ENCODE peak calls at places on chromosome 5, in four cellular contexts. D, T, N and E are unnamed samples.

GRCh38 chr5:43121565-43122484 is 1.1 kb downstream of the ZNF131 start:
- DNase-seq in D (no peak), T (no peak), N (no peak), E (no peak)

GRCh38 chr5:119473241-119473640 is 20.9 kb downstream of the HSD17B4 start:
- DNase-seq in D (no peak), T (no peak), N (no peak), E (no peak)

GRCh38 chr5:103526164-103526915 is 36.2 kb downstream of the NUDT12 start:
- DNase-seq in D (no peak), T (peak; percentile 8), N (no peak), E (no peak)

GRCh38 chr5:109862301-109862700 is 172.6 kb downstream of the MAN2A1 start:
- DNase-seq in D (no peak), T (no peak), N (no peak), E (no peak)

GRCh38 chr5:41637869-41638268 is 127.5 kb upstream of the PLCXD3 start:
- DNase-seq in D (no peak), T (no peak), N (no peak), E (no peak)

GRCh38 chr5:36242534-36243144 is 914 bp upstream of the NADK2 start:
- DNase-seq in D (no peak), T (no peak), N (no peak), E (no peak)

GRCh38 chr5:174159327-174160247 is 114.1 kb downstream of the NSG2 start:
- DNase-seq in D (peak; percentile 43), T (no peak), N (no peak), E (no peak)

GRCh38 chr5:157799578-157799977 is 56.1 kb downstream of the LSM11 start:
- DNase-seq in D (no peak), T (no peak), N (no peak), E (no peak)

GRCh38 chr5:97022898-97023297 is 87.0 kb downstream of the LNPEP start:
- DNase-seq in D (no peak), T (no peak), N (no peak), E (no peak)

GRCh38 chr5:56732147-56732546 is 83.2 kb upstream of the MAP3K1 start:
- DNase-seq in D (no peak), T (no peak), N (no peak), E (no peak)

GRCh38 chr5:116872986-116873385 is 298.4 kb upstream of the SEMA6A start:
- DNase-seq in D (no peak), T (no peak), N (no peak), E (no peak)

GRCh38 chr5:176985516-176985915 is 21.1 kb downstream of the UIMC1 start:
- DNase-seq in D (no peak), T (no peak), N (peak; percentile 56), E (no peak)

GRCh38 chr5:102855684-102856373 is 100.7 kb downstream of the PAM start:
- DNase-seq in D (no peak), T (no peak), N (no peak), E (no peak)

GRCh38 chr5:84961903-84962302 is 577.2 kb upstream of the EDIL3 start:
- DNase-seq in D (no peak), T (no peak), N (no peak), E (no peak)

GRCh38 chr5:25006734-25007133 is 362.0 kb upstream of the CDH10 start:
- DNase-seq in D (no peak), T (no peak), N (no peak), E (no peak)

GRCh38 chr5:23507278-23507685 is at the start of gene PRDM9:
- DNase-seq in D (no peak), T (peak; percentile 59), N (no peak), E (peak; percentile 76)

GRCh38 chr5:53161876-53162275 is 52.3 kb upstream of the MOCS2 start:
- DNase-seq in D (no peak), T (no peak), N (no peak), E (no peak)

GRCh38 chr5:72723584-72723983 is 92.9 kb upstream of the TNPO1 start:
- DNase-seq in D (no peak), T (no peak), N (no peak), E (no peak)

GRCh38 chr5:91174418-91174817 is 208.7 kb downstream of the ARRDC3 start:
- DNase-seq in D (no peak), T (no peak), N (no peak), E (no peak)

GRCh38 chr5:64972591-64972990 is 203.9 kb downstream of the CWC27 start:
- DNase-seq in D (no peak), T (no peak), N (no peak), E (no peak)

GRCh38 chr5:159734366-159734765 is 181.9 kb upstream of the ADRA1B start:
- DNase-seq in D (no peak), T (no peak), N (no peak), E (no peak)

GRCh38 chr5:94693043-94693822 is 74.8 kb downstream of the SLF1 start:
- DNase-seq in D (no peak), T (no peak), N (peak; percentile 1), E (no peak)

GRCh38 chr5:98638111-98638510 is 135.4 kb upstream of the RGMB start:
- DNase-seq in D (no peak), T (no peak), N (no peak), E (no peak)

GRCh38 chr5:66072031-66072430 is 72.1 kb upstream of the SREK1 start:
- DNase-seq in D (no peak), T (no peak), N (no peak), E (no peak)

GRCh38 chr5:115375922-115376321 is 79.5 kb upstream of the CCDC112 start:
- DNase-seq in D (no peak), T (no peak), N (no peak), E (no peak)

GRCh38 chr5:1182360-1182632 is 19.1 kb upstream of the SLC6A19 start:
- DNase-seq in D (no peak), T (no peak), N (no peak), E (no peak)

GRCh38 chr5:173497685-173498084 is 118.8 kb downstream of the BOD1 start:
- DNase-seq in D (no peak), T (no peak), N (no peak), E (no peak)

GRCh38 chr5:57816108-57816507 is 333.5 kb upstream of the ACTBL2 start:
- DNase-seq in D (no peak), T (no peak), N (no peak), E (no peak)

GRCh38 chr5:2023196-2023595 is 140.5 kb upstream of the IRX4 start:
- DNase-seq in D (no peak), T (no peak), N (no peak), E (no peak)

GRCh38 chr5:43601454-43602260 is 1.3 kb upstream of the NNT start:
- DNase-seq in D (no peak), T (no peak), N (no peak), E (no peak)

GRCh38 chr5:177973066-177973635 is 22.9 kb downstream of the PROP1 start:
- DNase-seq in D (no peak), T (no peak), N (no peak), E (no peak)

GRCh38 chr5:57532513-57533497 is 50.2 kb upstream of the ACTBL2 start:
- DNase-seq in D (no peak), T (no peak), N (no peak), E (no peak)

GRCh38 chr5:135398160-135398854 is 724 bp downstream of the MACROH2A1 start:
- DNase-seq in D (no peak), T (peak; percentile 47), N (peak; percentile 40), E (no peak)

GRCh38 chr5:90982576-90982975 is 400.5 kb downstream of the ARRDC3 start:
- DNase-seq in D (no peak), T (peak; percentile 65), N (no peak), E (no peak)

GRCh38 chr5:74765201-74765600 is 1.7 kb downstream of the GFM2 start:
- DNase-seq in D (no peak), T (no peak), N (no peak), E (no peak)

GRCh38 chr5:181233436-181234115 is 10.1 kb downstream of the RACK1 start:
- DNase-seq in D (peak; percentile 35), T (no peak), N (no peak), E (no peak)

DNA sequence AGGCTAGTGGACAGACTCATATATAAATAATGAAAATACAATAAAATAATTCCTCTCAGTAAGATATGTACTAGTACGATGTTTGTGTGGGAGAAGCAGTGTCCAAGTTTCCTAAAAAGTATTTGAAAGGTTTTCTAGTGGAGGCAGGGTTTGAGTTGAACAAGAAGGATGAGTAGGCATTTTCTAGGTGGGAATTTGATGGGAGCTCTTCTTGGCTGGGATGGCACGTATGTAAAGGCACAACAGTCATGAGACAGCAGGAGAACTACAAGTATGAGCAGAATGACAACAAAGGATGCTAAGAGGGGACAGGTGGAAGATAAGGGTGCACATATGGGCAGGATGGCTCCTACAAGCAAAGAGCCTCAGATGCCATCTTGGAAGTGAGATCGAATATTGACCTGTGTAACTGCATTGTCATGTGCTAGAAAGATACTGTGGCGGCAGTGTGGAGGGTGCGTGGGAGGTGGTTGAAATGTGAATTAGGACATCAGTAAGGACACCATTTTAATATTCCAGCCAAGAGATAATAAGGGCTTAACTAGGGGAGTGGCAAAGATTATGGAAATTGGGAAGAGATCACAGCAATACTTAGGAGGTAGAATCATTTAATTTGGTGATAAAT is 135.8 kb downstream of the RPS23 start:
- DNase-seq in D (no peak), T (no peak), N (no peak), E (no peak)
- H3K36me3 ChIP-seq in D (no peaks in the 10 kb centered on the region), T (no peaks in the 10 kb centered on the region), N (no peaks in the 10 kb centered on the region), E (no peaks in the 10 kb centered on the region)

DNA sequence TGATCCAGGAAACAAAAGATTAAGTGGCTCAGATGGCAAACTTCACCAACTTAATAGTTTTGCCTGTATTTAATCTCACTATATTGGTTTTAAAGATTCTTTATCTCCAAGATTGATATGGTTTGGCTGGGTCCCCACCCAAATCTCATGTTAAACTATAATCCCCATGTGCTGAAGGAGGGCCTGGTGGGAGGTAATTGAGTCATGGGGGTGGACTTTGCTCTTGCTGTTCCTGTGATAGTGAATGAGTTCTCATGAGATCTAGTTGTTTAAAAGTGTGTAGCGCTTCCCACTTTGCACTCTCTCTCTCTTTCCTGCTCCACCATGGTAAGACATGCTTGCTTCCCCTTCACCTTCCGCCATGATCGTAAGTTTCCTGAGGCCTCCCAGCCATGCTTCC is 325.0 kb downstream of the NPR3 start:
- DNase-seq in D (no peak), T (no peak), N (no peak), E (no peak)
- H3K36me3 ChIP-seq in D (no peaks in the 10 kb centered on the region), T (no peaks in the 10 kb centered on the region), N (no peaks in the 10 kb centered on the region), E (no peaks in the 10 kb centered on the region)

GRCh38 chr5:7902993-7903625 is 34.2 kb downstream of the MTRR start:
- DNase-seq in D (no peak), T (no peak), N (no peak), E (no peak)
- H3K36me3 ChIP-seq in D (peaks cover 49% of the 10 kb centered on the region), T (peaks cover 44% of the 10 kb centered on the region), N (peaks cover 9% of the 10 kb centered on the region), E (peaks cover 79% of the 10 kb centered on the region)

DNA sequence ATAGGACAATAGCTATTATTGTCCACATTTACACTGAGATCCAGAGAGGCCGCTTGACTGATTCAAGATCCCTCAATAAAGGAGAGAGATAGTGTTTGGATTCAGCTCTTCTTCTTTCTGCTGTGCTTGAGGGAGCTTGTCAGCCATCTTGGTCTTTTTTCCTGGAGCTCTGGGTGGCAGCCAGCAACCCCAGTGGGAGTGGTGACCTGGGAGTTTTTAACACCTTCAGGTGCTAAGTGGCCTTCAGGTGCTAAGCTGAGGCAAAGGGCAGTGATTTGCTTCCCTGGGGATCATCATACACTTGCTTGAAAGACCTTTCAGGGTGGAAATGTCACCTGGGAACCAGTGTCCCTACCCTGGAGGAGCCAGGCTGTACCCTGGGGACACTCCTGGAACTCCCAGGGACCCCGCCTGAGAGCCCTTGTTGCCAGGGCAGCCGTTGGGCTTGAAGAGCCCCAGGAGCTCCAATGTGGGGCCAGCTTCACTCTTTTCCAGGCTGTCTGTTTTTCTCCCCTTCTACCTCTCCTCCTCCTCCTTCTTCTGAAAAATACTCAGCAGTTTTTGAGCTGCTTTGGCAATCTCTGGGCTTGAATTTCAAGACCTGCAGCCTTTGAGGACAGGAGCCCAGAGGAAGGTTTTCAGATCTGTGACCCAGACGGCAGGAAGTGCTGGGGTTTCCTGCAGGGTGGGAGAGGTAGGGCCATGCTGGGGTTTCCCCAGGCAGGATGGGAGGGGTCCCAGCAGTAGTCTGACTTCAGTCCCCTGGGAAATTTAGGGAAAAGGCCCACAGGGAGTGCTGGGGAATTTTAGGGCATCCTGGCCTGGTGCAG is 59.7 kb downstream of the FGF18 start:
- DNase-seq in D (no peak), T (no peak), N (no peak), E (no peak)
- H3K36me3 ChIP-seq in D (no peaks in the 10 kb centered on the region), T (no peaks in the 10 kb centered on the region), N (no peaks in the 10 kb centered on the region), E (no peaks in the 10 kb centered on the region)